ENCODE peak calls at places on chromosomes 1 and 21, in five cellular contexts. Q is cardiac muscle cell; W is upper lobe of right lung; V is naive thymus-derived CD4-positive, alpha-beta T cell; N is mucosa of descending colon. P is an unnamed sample.

GRCh38 chr1:174519845-174520244 is 72.1 kb downstream of the GPR52 start:
- DNase-seq in V (no peak), Q (no peak), N (no peak), W (no peak), P (no peak)

GRCh38 chr1:177173976-177174375 is 3.2 kb downstream of the BRINP2 start:
- DNase-seq in Q (no peak), V (no peak), N (no peak), W (no peak), P (no peak)

GRCh38 chr1:10490271-10490970 is 15.7 kb downstream of the PEX14 start:
- DNase-seq in Q (no peak), V (no peak), N (no peak), W (peak), P (no peak)

GRCh38 chr21:21712761-21713558 is 714.8 kb downstream of the NCAM2 start:
- DNase-seq in V (no peak), N (no peak), W (no peak), Q (peak), P (peak)

GRCh38 chr1:113282897-113283285 is 107.4 kb upstream of the MAGI3 start:
- DNase-seq in Q (no peak), N (no peak), W (no peak), V (no peak), P (no peak)

GRCh38 chr1:178649582-178650350 is 75.3 kb upstream of the RALGPS2 start:
- DNase-seq in W (no peak), N (no peak), Q (no peak), V (no peak), P (peak)

GRCh38 chr1:222054416-222054815 is 312.5 kb upstream of the DUSP10 start:
- DNase-seq in Q (no peak), V (no peak), N (no peak), W (no peak), P (no peak)

GRCh38 chr1:33219886-33220661 is 36.2 kb upstream of the ZNF362 start:
- DNase-seq in N (no peak), V (no peak), Q (no peak), W (no peak), P (peak)

GRCh38 chr21:30430170-30430655 is at the start of gene KRTAP13-4:
- DNase-seq in N (no peak), V (no peak), W (peak), Q (no peak), P (no peak)

GRCh38 chr1:64061430-64062104 is 141.9 kb upstream of the UBE2U start:
- DNase-seq in V (no peak), Q (no peak), W (no peak), N (no peak), P (no peak)

GRCh38 chr1:64060611-64061302 is 142.7 kb upstream of the UBE2U start:
- DNase-seq in W (no peak), N (no peak), V (no peak), Q (peak), P (peak)

GRCh38 chr1:64062529-64062928 is 140.9 kb upstream of the UBE2U start:
- DNase-seq in V (no peak), Q (no peak), N (no peak), W (no peak), P (no peak)

GRCh38 chr1:64062941-64063581 is 140.4 kb upstream of the UBE2U start:
- DNase-seq in W (no peak), V (no peak), N (no peak), Q (peak), P (peak)

DNA sequence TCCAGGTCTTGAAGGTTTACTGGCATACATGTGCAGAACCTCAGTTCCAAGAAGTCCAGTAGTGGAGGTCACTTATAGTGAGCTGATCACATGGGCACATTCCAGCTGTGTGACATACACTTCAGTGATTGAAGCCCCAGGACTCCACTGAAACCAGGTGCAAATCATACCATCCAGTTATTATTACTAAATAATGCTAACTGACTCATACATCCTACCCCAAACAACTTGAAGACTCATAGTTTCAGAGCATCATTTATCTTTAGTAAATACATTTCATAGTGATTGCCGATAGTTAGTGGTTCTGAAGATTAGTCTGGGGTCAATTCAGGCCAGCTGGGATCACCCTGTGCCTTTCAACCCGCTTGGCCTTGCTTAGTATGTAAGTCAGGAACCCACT is 137.9 kb upstream of the UBE2U start:
- DNase-seq in V (no peak), W (no peak), Q (no peak), N (no peak), P (no peak)
- H3K4me3 ChIP-seq in V (no peak), W (no peak), Q (no peak), N (no peak), P (no peak)

DNA sequence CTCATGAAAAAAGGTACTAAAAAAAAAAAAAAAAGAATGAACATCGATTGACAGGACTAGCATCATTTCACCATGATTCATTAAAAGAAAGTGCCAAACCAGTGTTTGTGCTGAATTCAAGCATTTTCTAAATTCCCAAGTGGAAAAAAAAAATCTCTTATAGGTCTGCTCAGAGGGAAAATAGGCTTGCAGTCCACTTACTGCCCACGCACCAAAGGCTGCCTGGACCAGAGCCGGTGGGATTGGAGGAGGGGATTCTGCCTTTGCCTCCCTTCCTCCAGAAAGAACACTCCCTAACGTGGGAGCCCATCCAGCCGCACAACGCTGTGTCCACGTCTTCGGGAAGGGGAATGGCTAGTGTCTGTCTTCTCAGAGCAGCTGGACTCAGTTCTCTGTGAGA is 5.5 kb upstream of the TRAPPC10 start:
- DNase-seq in N (no peak), V (no peak), Q (peak), W (no peak), P (peak)
- H3K4me3 ChIP-seq in N (no peak), V (no peak), Q (no peak), W (no peak), P (no peak)

DNA sequence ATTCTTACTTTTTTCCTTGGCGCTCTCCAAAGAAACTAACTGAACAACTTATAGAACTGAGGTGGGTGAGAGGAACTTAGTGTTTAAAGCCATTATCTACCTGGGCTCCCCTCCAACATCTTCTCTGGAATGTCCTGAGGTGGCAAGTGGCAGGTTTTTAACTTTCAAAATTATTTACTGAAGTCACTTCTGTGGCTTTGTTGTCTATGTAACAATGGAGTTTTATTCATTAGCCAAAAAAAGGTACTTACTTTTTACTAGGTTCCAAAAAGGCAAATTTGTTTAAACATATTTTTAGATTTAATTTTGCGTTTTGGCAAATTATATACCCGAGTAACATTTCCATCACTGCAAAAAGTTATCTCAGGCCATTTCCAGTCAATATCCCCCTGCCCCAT is 2.4 kb downstream of the ENO1 start:
- DNase-seq in W (no peak), Q (no peak), N (no peak), V (no peak), P (no peak)
- H3K4me3 ChIP-seq in W (peak), Q (peak), N (no peak), V (peak), P (peak)

GRCh38 chr1:155008015-155008941 is 5.7 kb downstream of the ZBTB7B start:
- DNase-seq in N (peak), V (no peak), W (no peak), Q (no peak), P (no peak)

GRCh38 chr1:155011004-155011416 is 8.4 kb downstream of the ZBTB7B start:
- DNase-seq in Q (no peak), N (no peak), V (no peak), W (no peak), P (no peak)

GRCh38 chr1:155010211-155010918 is 7.8 kb downstream of the ZBTB7B start:
- DNase-seq in Q (no peak), V (peak), W (no peak), N (peak), P (no peak)

GRCh38 chr1:155009221-155009711 is 6.7 kb downstream of the ZBTB7B start:
- DNase-seq in V (no peak), W (no peak), Q (no peak), N (no peak), P (no peak)

DNA sequence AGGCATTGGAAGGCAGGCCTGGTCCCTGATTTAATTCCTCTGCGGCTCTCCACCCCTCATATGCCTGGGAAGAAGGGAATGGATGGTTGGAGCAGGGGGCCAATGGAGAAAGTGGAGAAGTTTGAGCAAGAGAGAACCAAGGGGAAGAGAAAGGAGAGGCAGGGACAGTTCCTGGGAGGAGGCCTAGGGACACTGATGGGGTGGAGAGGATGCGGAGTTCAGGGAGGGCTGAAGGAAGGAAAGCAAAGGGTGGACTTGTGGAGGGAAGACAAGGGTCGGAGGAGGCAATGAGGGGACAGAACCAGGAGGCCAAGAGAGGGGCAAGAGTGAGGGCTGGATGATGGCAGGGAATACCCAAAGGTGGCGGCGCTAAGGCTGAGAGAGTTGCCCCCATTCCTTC is 7.1 kb downstream of the ZBTB7B start:
- DNase-seq in V (no peak), Q (no peak), W (no peak), N (no peak), P (no peak)
- H3K4me3 ChIP-seq in V (peak), Q (no peak), W (peak), N (no peak), P (no peak)

GRCh38 chr1:244817415-244817894 is 18.0 kb upstream of the COX20 start:
- DNase-seq in N (no peak), W (no peak), V (no peak), Q (no peak), P (peak)
- H3K4me3 ChIP-seq in N (no peak), W (no peak), V (no peak), Q (no peak), P (no peak)

GRCh38 chr1:157352817-157353408 is 199.4 kb downstream of the FCRL5 start:
- DNase-seq in V (no peak), W (no peak), Q (no peak), N (no peak), P (no peak)
- H3K4me3 ChIP-seq in V (no peak), W (no peak), Q (no peak), N (no peak), P (no peak)

DNA sequence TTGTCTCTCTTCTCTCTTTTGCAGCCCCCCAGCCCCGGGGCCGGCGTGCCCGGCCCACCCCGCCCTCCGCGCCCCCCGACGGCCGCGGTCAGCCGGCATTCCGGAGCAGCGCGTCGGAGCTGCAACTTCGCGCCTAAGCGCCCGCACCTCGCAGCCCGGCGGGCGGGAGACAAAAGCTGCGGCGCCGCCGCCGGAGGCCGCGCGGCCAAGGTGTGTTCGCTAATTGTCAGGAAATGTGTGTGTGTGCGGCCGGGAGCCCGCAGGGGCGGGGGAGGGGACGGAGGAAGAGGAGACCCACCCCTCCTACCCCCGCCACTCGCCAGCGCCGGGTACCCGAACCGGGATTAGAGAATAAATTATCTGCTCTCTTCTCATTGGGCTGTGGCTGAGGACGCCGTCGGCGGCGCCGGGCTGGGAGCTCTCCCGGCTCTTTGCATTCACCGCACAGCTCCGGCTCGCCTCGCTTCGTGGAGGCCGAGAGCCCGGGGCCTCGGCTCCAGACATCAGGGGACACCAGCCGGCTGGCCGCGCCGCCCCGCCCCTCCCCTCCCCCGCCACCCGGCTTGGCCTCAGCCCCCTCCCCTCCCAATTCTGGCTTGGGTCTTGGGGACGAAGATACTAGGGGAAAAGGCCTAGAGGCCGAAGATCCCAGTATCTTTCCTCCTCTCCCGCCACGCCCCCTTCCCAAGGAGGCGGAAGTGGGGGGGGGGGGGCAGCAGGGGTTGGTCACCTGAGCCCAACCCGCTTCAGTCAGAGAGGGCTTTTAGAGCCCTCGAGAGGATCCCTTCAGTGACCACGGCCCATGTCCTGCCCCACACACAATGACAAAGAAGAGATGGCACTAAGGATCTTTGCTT is 1.3 kb upstream of the BLACAT1 start:
- DNase-seq in Q (no peak), V (no peak), W (no peak), N (no peak), P (no peak)
- H3K4me3 ChIP-seq in Q (peak), V (peak), W (peak), N (no peak), P (no peak)

GRCh38 chr21:15061747-15062146 is 3.1 kb downstream of the NRIP1 start:
- DNase-seq in N (no peak), W (no peak), V (no peak), Q (no peak), P (no peak)
- H3K4me3 ChIP-seq in N (no peak), W (no peak), V (no peak), Q (no peak), P (peak)